ENCODE peak calls at places on chromosomes 1 and 21, in seven cellular contexts. Q, O, L, F, Y, W and B are unnamed samples.

GRCh38 chr1:54027848-54028247 is 9.9 kb upstream of the LDLRAD1 start:
- DNase-seq in Q (no peak), O (no peak), L (peak), F (no peak), Y (no peak), W (peak), B (no peak)

GRCh38 chr1:58745666-58746065 is 38.2 kb downstream of the JUN start:
- DNase-seq in Q (no peak), O (no peak), L (no peak), F (no peak), Y (no peak), W (no peak), B (no peak)

GRCh38 chr1:37808369-37809319 is 636 bp upstream of the YRDC start:
- DNase-seq in Q (peak), O (no peak), L (no peak), F (no peak), Y (peak), W (peak), B (no peak)

GRCh38 chr1:174448531-174448883 is 743 bp downstream of the GPR52 start:
- DNase-seq in Q (no peak), O (no peak), L (no peak), F (no peak), Y (no peak), W (no peak), B (no peak)

GRCh38 chr1:156645058-156645457 is 3.1 kb downstream of the BCAN start:
- DNase-seq in Q (no peak), O (no peak), L (no peak), F (no peak), Y (no peak), W (no peak), B (no peak)

GRCh38 chr1:202553560-202554038 is 156.7 kb downstream of the SYT2 start:
- DNase-seq in Q (peak), O (no peak), L (no peak), F (peak), Y (peak), W (no peak), B (no peak)

GRCh38 chr1:160826546-160826945 is 30.6 kb downstream of the LY9 start:
- DNase-seq in Q (no peak), O (no peak), L (no peak), F (no peak), Y (no peak), W (no peak), B (no peak)

GRCh38 chr21:31128234-31128633 is 90.0 kb upstream of the KRTAP19-8 start:
- DNase-seq in Q (no peak), O (no peak), L (no peak), F (no peak), Y (no peak), W (no peak), B (no peak)

GRCh38 chr1:149888999-149889289 is 10.4 kb upstream of the BOLA1 start:
- DNase-seq in Q (peak), O (no peak), L (no peak), F (no peak), Y (peak), W (no peak), B (no peak)

GRCh38 chr1:96508226-96508625 is 213.4 kb upstream of the PTBP2 start:
- DNase-seq in Q (no peak), O (no peak), L (no peak), F (no peak), Y (no peak), W (no peak), B (no peak)

GRCh38 chr1:198577444-198577843 is 37.0 kb upstream of the ATP6V1G3 start:
- DNase-seq in Q (no peak), O (no peak), L (no peak), F (no peak), Y (no peak), W (no peak), B (no peak)

GRCh38 chr1:40592107-40592773 is 60.8 kb downstream of the ZNF684 start:
- DNase-seq in Q (peak), O (no peak), L (peak), F (no peak), Y (peak), W (peak), B (peak)

GRCh38 chr1:73627723-73628122 is 570.3 kb downstream of the LRRIQ3 start:
- DNase-seq in Q (peak), O (no peak), L (no peak), F (no peak), Y (no peak), W (no peak), B (no peak)

GRCh38 chr1:30977105-30977504 is 68.5 kb upstream of the SDC3 start:
- DNase-seq in Q (peak), O (no peak), L (peak), F (no peak), Y (no peak), W (no peak), B (no peak)

GRCh38 chr1:209885403-209886218 is 52.4 kb upstream of the SYT14 start:
- DNase-seq in Q (no peak), O (no peak), L (no peak), F (no peak), Y (no peak), W (no peak), B (no peak)

GRCh38 chr1:221979461-221980032 is 237.7 kb upstream of the DUSP10 start:
- DNase-seq in Q (peak), O (no peak), L (peak), F (no peak), Y (no peak), W (no peak), B (peak)

GRCh38 chr1:224959656-224960055 is 30.2 kb downstream of the DNAH14 start:
- DNase-seq in Q (no peak), O (no peak), L (no peak), F (no peak), Y (no peak), W (no peak), B (no peak)

GRCh38 chr1:112335351-112335750 is 60.7 kb upstream of the CTTNBP2NL start:
- DNase-seq in Q (no peak), O (no peak), L (no peak), F (no peak), Y (no peak), W (no peak), B (no peak)

GRCh38 chr1:209412036-209412435 is 171.5 kb upstream of the CAMK1G start:
- DNase-seq in Q (no peak), O (no peak), L (no peak), F (no peak), Y (no peak), W (no peak), B (no peak)

GRCh38 chr1:212669600-212669999 is 30.0 kb downstream of the BATF3 start:
- DNase-seq in Q (no peak), O (no peak), L (no peak), F (no peak), Y (no peak), W (peak), B (no peak)

GRCh38 chr1:181513786-181514297 is 30.5 kb downstream of the CACNA1E start:
- DNase-seq in Q (no peak), O (no peak), L (no peak), F (no peak), Y (no peak), W (no peak), B (no peak)

GRCh38 chr1:181517181-181517875 is 34.0 kb downstream of the CACNA1E start:
- DNase-seq in Q (no peak), O (no peak), L (no peak), F (no peak), Y (no peak), W (no peak), B (no peak)

GRCh38 chr1:181514298-181515290 is 31.3 kb downstream of the CACNA1E start:
- DNase-seq in Q (no peak), O (no peak), L (no peak), F (peak), Y (no peak), W (no peak), B (no peak)

GRCh38 chr1:181518152-181518551 is 34.8 kb downstream of the CACNA1E start:
- DNase-seq in Q (no peak), O (no peak), L (no peak), F (no peak), Y (no peak), W (no peak), B (no peak)

GRCh38 chr1:181516706-181517105 is 33.4 kb downstream of the CACNA1E start:
- DNase-seq in Q (no peak), O (no peak), L (no peak), F (no peak), Y (no peak), W (no peak), B (no peak)
- TF ChIP-seq JUND in Q (no peak), O (no peak), L (no peak), F (no peak), Y (no peak), W (no peak), B (no peak)

GRCh38 chr1:151902858-151903257 is 6.5 kb downstream of the THEM4 start:
- DNase-seq in Q (no peak), O (no peak), L (no peak), F (no peak), Y (no peak), W (no peak), B (no peak)

GRCh38 chr1:151893176-151893924 is 16.0 kb downstream of the THEM4 start:
- DNase-seq in Q (no peak), O (no peak), L (no peak), F (no peak), Y (no peak), W (no peak), B (no peak)

GRCh38 chr1:151898519-151898991 is 10.8 kb downstream of the THEM4 start:
- DNase-seq in Q (no peak), O (no peak), L (no peak), F (no peak), Y (no peak), W (no peak), B (no peak)

GRCh38 chr1:151892190-151892589 is 17.1 kb downstream of the THEM4 start:
- DNase-seq in Q (no peak), O (no peak), L (no peak), F (no peak), Y (no peak), W (no peak), B (no peak)

GRCh38 chr1:151897861-151898468 is 11.3 kb downstream of the THEM4 start:
- DNase-seq in Q (no peak), O (no peak), L (no peak), F (no peak), Y (no peak), W (no peak), B (no peak)
- TF ChIP-seq JUND in Q (no peak), O (no peak), L (no peak), F (no peak), Y (no peak), W (no peak), B (no peak)

GRCh38 chr21:45003331-45004058 is 63.7 kb downstream of the SLX9 start:
- DNase-seq in Q (no peak), O (no peak), L (peak), F (no peak), Y (no peak), W (no peak), B (no peak)

GRCh38 chr21:45006536-45007079 is 66.8 kb downstream of the SLX9 start:
- DNase-seq in Q (no peak), O (no peak), L (no peak), F (no peak), Y (no peak), W (no peak), B (no peak)

GRCh38 chr21:45002381-45003204 is 62.8 kb downstream of the SLX9 start:
- DNase-seq in Q (no peak), O (no peak), L (no peak), F (no peak), Y (no peak), W (no peak), B (no peak)

GRCh38 chr21:45004481-45005263 is 64.8 kb downstream of the SLX9 start:
- DNase-seq in Q (no peak), O (no peak), L (no peak), F (no peak), Y (peak), W (no peak), B (no peak)

DNA sequence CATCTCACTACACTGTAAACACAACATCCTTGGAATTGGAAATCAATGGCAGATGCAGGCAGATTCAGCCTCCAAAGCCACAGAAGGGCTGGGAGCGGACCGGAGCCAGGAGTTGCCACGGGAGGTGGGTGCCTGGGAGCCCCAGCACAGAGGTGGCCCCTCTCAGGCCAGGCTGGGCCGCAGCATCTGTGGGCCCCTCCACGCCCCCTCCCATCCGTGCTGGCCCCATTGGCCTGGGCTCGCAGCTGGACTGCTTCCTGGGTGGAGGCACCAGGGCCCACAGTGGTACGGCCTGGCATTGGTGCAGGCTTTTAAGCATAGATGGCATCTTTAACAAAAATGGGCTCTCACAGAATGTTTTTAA is 64.2 kb downstream of the SLX9 start:
- DNase-seq in Q (no peak), O (no peak), L (no peak), F (no peak), Y (no peak), W (no peak), B (no peak)
- TF ChIP-seq JUND in Q (no peak), O (no peak), L (no peak), F (no peak), Y (no peak), W (no peak), B (no peak)

GRCh38 chr1:11880911-11881748 is 22.4 kb upstream of the NPPB start:
- DNase-seq in Q (no peak), O (no peak), L (no peak), F (no peak), Y (peak), W (peak), B (no peak)

GRCh38 chr1:11880181-11880575 is 21.4 kb upstream of the NPPB start:
- DNase-seq in Q (no peak), O (no peak), L (no peak), F (no peak), Y (no peak), W (no peak), B (no peak)

GRCh38 chr1:11885922-11886321 is 27.2 kb upstream of the NPPB start:
- DNase-seq in Q (no peak), O (no peak), L (no peak), F (no peak), Y (no peak), W (no peak), B (no peak)

GRCh38 chr1:11881749-11882441 is 23.1 kb upstream of the NPPB start:
- DNase-seq in Q (no peak), O (no peak), L (no peak), F (no peak), Y (peak), W (no peak), B (no peak)

DNA sequence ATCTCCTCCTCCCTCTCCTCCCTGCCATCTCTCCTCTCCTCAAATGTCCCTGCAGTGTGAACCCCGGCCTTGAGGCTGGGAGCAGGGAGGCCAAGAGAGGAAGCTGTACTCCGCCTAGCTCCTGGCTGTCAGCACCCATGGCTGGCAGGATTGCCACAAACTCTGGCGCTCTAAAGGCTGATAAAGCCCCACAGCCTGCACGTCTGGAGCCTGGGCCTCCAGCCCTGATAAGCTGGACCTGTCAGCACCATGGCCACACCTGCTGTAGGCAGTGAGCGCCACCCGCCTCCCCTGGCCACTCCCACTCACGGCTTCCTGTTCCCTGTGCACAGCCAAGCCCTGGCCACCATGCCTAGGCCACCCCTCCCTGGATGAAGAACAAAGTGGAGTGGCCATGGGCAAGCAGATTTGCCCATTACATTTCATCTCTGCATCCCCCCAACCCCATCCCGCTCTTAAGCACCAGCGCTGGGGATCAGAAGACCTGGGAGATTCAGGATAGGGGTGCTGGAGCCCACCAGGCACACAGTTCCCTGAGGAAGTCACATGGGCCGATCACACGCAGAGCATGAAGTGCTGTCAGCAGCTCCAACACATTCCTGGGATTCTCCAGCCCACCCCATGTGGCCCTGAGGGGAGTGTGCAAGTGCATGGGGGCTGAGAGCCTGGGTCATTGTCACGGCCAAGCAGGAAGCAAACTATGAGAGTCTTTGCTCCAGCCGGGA is 24.2 kb upstream of the NPPB start:
- DNase-seq in Q (no peak), O (no peak), L (peak), F (no peak), Y (peak), W (peak), B (no peak)
- TF ChIP-seq JUND in Q (no peak), O (no peak), L (no peak), F (no peak), Y (peak), W (no peak), B (no peak)